ENCODE peak calls at places on chromosomes 12 and 14, in seven cellular contexts. T is mesendoderm, V is H9, L is trophoblast cell, C is mesenchymal stem cell, Y is IMR-90, S is H1. G is an unnamed sample.

GRCh38 chr14:34554540-34555250 is 15.2 kb upstream of the EAPP start:
- DNase-seq in S (no peak), Y (peak; percentile 37), V (no peak), C (peak; percentile 95), L (peak; percentile 34), T (peak; percentile 51), G (no peak)

GRCh38 chr12:53218551-53219114 is 11.6 kb upstream of the ITGB7 start:
- DNase-seq in S (no peak), L (no peak), Y (no peak), T (no peak), C (no peak), V (peak; percentile 33), G (no peak)

GRCh38 chr12:107610030-107610859 is 75.4 kb upstream of the PWP1 start:
- DNase-seq in T (peak; percentile 66), Y (peak; percentile 48), V (peak; percentile 85), L (no peak), C (peak; percentile 32), S (peak; percentile 62), G (peak; percentile 38)

GRCh38 chr14:59346796-59347510 is 118.2 kb downstream of the GPR135 start:
- DNase-seq in L (no peak), V (no peak), Y (peak; percentile 52), T (no peak), C (peak; percentile 40), S (no peak), G (no peak)

GRCh38 chr12:24991209-24992049 is 42.5 kb upstream of the BCAT1 start:
- DNase-seq in V (no peak), L (peak; percentile 21), T (peak; percentile 51), S (no peak), Y (peak; percentile 75), C (peak; percentile 63), G (peak; percentile 27)

GRCh38 chr12:6708968-6709394 is 8.4 kb upstream of the PIANP start:
- DNase-seq in C (no peak), L (no peak), S (no peak), T (no peak), Y (no peak), V (no peak), G (no peak)

GRCh38 chr12:28033538-28033915 is 61.0 kb upstream of the PTHLH start:
- DNase-seq in Y (peak; percentile 74), T (no peak), C (peak; percentile 18), L (no peak), V (no peak), S (no peak), G (no peak)

GRCh38 chr12:20369164-20370000 is 1.0 kb downstream of the PDE3A start:
- DNase-seq in C (peak; percentile 76), L (no peak), S (peak; percentile 5), T (peak; percentile 78), V (peak; percentile 75), Y (peak; percentile 39), G (peak; percentile 48)

GRCh38 chr14:96390965-96391292 is 999 bp upstream of the AK7 start:
- DNase-seq in L (no peak), V (no peak), T (no peak), S (no peak), Y (no peak), C (no peak), G (no peak)

GRCh38 chr12:43882578-43883178 is 46.8 kb downstream of the TMEM117 start:
- DNase-seq in V (no peak), S (no peak), L (peak; percentile 28), C (peak; percentile 68), Y (peak; percentile 76), T (peak; percentile 40), G (peak; percentile 17)

GRCh38 chr12:16583991-16584745 is 21.8 kb downstream of the LMO3 start:
- DNase-seq in Y (peak; percentile 69), L (no peak), C (peak; percentile 5), T (no peak), S (no peak), V (no peak), G (no peak)

GRCh38 chr12:104493504-104493903 is 36.8 kb downstream of the CHST11 start:
- DNase-seq in C (no peak), S (no peak), V (no peak), T (no peak), Y (no peak), L (no peak), G (no peak)

GRCh38 chr14:29749327-29749726 is 178.3 kb downstream of the PRKD1 start:
- DNase-seq in T (peak; percentile 64), V (no peak), Y (peak; percentile 83), S (no peak), L (no peak), C (peak; percentile 73), G (no peak)
- H3K79me1 ChIP-seq in T (peaks cover 3% of the 10 kb centered on the region), V (no peaks in the 10 kb centered on the region), Y (peaks cover 16% of the 10 kb centered on the region), S (no peaks in the 10 kb centered on the region), L (no peaks in the 10 kb centered on the region), C (peaks cover 3% of the 10 kb centered on the region), G (no peaks in the 10 kb centered on the region)

DNA sequence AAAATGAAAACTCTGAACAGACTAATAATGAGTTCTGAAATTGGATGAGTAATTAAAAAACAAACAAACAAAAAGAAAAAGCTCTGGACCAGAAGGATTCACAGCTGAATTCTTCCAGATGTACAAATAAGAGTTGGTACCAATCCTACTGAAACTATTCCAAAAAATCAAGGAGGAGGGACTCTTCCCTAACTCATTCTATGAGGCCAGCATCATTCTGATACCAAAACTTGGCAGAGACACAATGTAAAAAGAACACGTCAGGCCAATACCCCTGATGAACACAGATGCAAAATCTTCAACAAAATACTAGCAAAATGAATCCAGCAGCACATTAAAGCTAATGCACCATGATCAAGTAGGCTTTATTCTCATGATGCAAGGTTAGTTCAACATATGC is 183.9 kb upstream of the CNOT2 start:
- DNase-seq in S (no peak), T (no peak), L (no peak), C (no peak), V (no peak), Y (no peak), G (no peak)
- H4K8ac ChIP-seq in S (no peak overlapping the region), T (no peak overlapping the region), L (no peak overlapping the region), C (no peak overlapping the region), V (no peak overlapping the region), Y (no peak overlapping the region), G (no peak overlapping the region)

GRCh38 chr12:116538076-116538591 is 21.0 kb upstream of the MAP1LC3B2 start:
- DNase-seq in Y (no peak), L (no peak), V (no peak), S (no peak), T (no peak), C (no peak), G (no peak)
- H3K9ac ChIP-seq in Y (no peak overlapping the region), L (no peak overlapping the region), V (no peak overlapping the region), S (no peak overlapping the region), T (no peak overlapping the region), C (no peak overlapping the region), G (no peak overlapping the region)

DNA sequence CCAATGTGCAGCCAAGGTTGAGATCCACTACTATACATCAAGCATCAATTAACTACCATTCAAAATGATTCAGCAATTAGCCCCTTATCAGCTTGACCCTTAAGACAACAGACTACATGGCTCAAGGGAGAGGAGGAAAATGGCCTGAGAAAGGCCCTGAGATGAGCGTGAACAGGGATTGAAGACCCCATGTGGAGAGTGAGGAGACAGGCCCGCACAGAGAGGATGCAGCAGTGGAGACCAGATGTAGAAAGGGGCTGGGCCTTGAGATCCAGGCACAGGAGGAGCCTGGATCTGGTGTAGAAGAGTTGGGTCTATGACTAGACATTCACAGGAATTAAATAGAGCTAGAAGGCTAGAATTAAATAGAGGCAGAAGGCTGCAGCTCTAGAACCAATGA is 229.1 kb downstream of the MON2 start:
- DNase-seq in S (no peak), V (no peak), T (peak; percentile 88), C (no peak), Y (no peak), L (no peak), G (no peak)
- H3K79me1 ChIP-seq in S (no peaks in the 10 kb centered on the region), V (no peaks in the 10 kb centered on the region), T (no peaks in the 10 kb centered on the region), C (no peaks in the 10 kb centered on the region), Y (no peaks in the 10 kb centered on the region), L (no peaks in the 10 kb centered on the region), G (no peaks in the 10 kb centered on the region)

DNA sequence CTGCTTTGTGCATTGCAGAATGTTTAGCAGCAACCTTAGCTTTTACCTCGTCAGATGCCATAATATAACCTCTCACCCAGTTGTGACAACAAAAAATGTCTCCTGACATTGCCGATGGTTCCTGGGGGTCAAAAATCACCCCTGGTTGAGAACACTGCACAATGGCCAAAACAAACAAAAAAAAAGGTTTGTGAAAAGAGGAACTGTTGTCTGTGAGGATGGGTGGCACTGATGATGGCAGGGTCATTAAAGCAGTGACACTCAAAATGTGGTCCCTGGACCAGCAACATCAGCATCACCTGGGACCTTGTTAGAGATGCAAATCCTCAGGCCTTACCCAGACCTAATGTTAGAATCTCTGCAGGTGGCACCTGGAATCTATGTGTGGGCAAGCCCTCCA is 36.4 kb upstream of the METAP2 start:
- DNase-seq in C (no peak), Y (no peak), S (no peak), V (no peak), L (no peak), T (no peak), G (no peak)
- H4K8ac ChIP-seq in C (no peak overlapping the region), Y (no peak overlapping the region), S (no peak overlapping the region), V (no peak overlapping the region), L (no peak overlapping the region), T (no peak overlapping the region), G (no peak overlapping the region)

GRCh38 chr12:93427779-93428564 is 13.8 kb downstream of the UBE2N start:
- DNase-seq in S (no peak), T (no peak), V (no peak), L (no peak), C (peak; percentile 31), Y (peak; percentile 80), G (no peak)

GRCh38 chr12:93429448-93429847 is 12.3 kb downstream of the UBE2N start:
- DNase-seq in Y (no peak), V (no peak), T (no peak), L (no peak), S (no peak), C (no peak), G (no peak)

GRCh38 chr12:93429852-93430251 is 11.9 kb downstream of the UBE2N start:
- DNase-seq in Y (no peak), V (no peak), C (no peak), S (no peak), L (no peak), T (no peak), G (no peak)

GRCh38 chr12:93426406-93426805 is 15.3 kb downstream of the UBE2N start:
- DNase-seq in T (peak; percentile 82), C (no peak), V (no peak), Y (no peak), L (no peak), S (no peak), G (no peak)

DNA sequence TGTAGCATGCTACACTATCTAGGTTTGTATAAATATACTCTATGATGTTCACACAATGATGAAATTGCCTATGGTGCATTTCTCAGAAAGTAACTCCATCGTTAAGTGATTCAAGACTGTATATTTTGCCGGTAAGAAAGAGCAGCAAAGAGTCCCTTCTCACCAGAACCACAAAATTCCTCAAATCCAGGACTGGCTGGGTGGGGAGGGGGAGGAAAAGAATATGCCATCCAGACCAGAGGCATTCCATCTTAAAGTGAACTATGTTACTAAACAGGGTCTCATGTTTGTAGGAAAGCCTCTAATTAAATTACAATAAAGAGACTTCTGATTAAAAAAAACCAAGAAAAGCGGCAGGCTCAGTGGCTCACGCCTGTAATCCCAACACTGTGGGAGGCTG is 11.5 kb downstream of the UBE2N start:
- DNase-seq in C (no peak), L (no peak), V (no peak), Y (no peak), S (no peak), T (no peak), G (no peak)
- H3K9ac ChIP-seq in C (no peak overlapping the region), L (no peak overlapping the region), V (no peak overlapping the region), Y (no peak overlapping the region), S (no peak overlapping the region), T (no peak overlapping the region), G (no peak overlapping the region)

GRCh38 chr14:105364100-105364708 is 34.1 kb upstream of the TEX22 start:
- DNase-seq in S (no peak), Y (peak; percentile 72), T (no peak), V (no peak), C (no peak), L (no peak), G (no peak)
- H3K79me1 ChIP-seq in S (no peaks in the 10 kb centered on the region), Y (no peaks in the 10 kb centered on the region), T (no peaks in the 10 kb centered on the region), V (no peaks in the 10 kb centered on the region), C (no peaks in the 10 kb centered on the region), L (no peaks in the 10 kb centered on the region), G (no peaks in the 10 kb centered on the region)

G was measured in neuronal stem cell.